ENCODE peak calls at places on chromosomes 1 and 21, in ten cellular contexts. V is progenitor cell of endocrine pancreas, Y is germinal center, R is hepatocyte, A is spleen, G is suprapubic skin, B is Daoy, Q is occipital lobe, O is GM04504, S is AML-193. W is an unnamed sample.

GRCh38 chr1:245603311-245603865 is 448.6 kb downstream of the KIF26B start:
- DNase-seq in O (no peak), Y (no peak), G (no peak), A (no peak), S (no peak), R (no peak), V (no peak), B (no peak), Q (no peak), W (no peak)

GRCh38 chr1:182611787-182612186 is 7.6 kb upstream of the RGS16 start:
- DNase-seq in B (no peak), R (no peak), G (no peak), Q (no peak), V (no peak), S (no peak), A (no peak), Y (no peak), O (no peak), W (no peak)

GRCh38 chr1:232921416-232921815 is 29.0 kb upstream of the NTPCR start:
- DNase-seq in B (no peak), Q (no peak), R (no peak), Y (no peak), G (no peak), V (no peak), A (no peak), O (no peak), S (no peak), W (no peak)

GRCh38 chr1:200090252-200091159 is 63.0 kb downstream of the NR5A2 start:
- DNase-seq in B (peak), Y (no peak), O (no peak), G (no peak), Q (no peak), A (no peak), R (no peak), S (no peak), V (no peak), W (peak)

GRCh38 chr1:91784616-91785015 is 101.3 kb downstream of the TGFBR3 start:
- DNase-seq in B (no peak), G (no peak), R (no peak), O (no peak), Q (no peak), S (no peak), V (no peak), A (no peak), Y (no peak), W (no peak)

GRCh38 chr1:36522461-36523229 is 39.9 kb upstream of the CSF3R start:
- DNase-seq in S (no peak), B (no peak), V (no peak), O (no peak), A (no peak), R (no peak), Y (no peak), G (no peak), Q (no peak), W (no peak)

GRCh38 chr1:212147581-212148033 is 112.1 kb downstream of the DTL start:
- DNase-seq in O (no peak), G (no peak), V (no peak), S (no peak), Y (no peak), B (no peak), Q (no peak), A (no peak), R (peak), W (no peak)

GRCh38 chr1:64864018-64864945 is 102.1 kb downstream of the JAK1 start:
- DNase-seq in A (peak), Y (peak), R (no peak), Q (no peak), B (no peak), O (no peak), S (peak), G (no peak), V (no peak), W (no peak)

GRCh38 chr1:6244401-6245054 is 549 bp downstream of the HES3 start:
- DNase-seq in R (no peak), G (no peak), Q (no peak), A (no peak), O (no peak), Y (no peak), B (no peak), V (no peak), S (no peak), W (no peak)

GRCh38 chr21:42680429-42680828 is 27.0 kb downstream of the PDE9A start:
- DNase-seq in R (no peak), Y (no peak), A (peak), Q (no peak), B (no peak), O (no peak), G (no peak), S (no peak), V (no peak), W (no peak)

W was measured in RCC 7860.